ENCODE peak calls at places on chromosome 6, in ten cellular contexts. D, M, U, R, F, J, K, E, T and L are unnamed samples.

GRCh38 chr6:2209226-2209809 is 36.1 kb downstream of the GMDS start:
- DNase-seq in D (peak; percentile 36), M (peak; percentile 54), U (peak; percentile 34), R (peak; percentile 81), F (peak; percentile 87), J (peak; percentile 70), K (peak; percentile 82), E (peak; percentile 22), T (peak; percentile 66), L (no peak)

GRCh38 chr6:1708820-1709612 is 99.3 kb downstream of the FOXC1 start:
- DNase-seq in D (no peak), M (no peak), U (no peak), R (no peak), F (no peak), J (no peak), K (no peak), E (no peak), T (no peak), L (no peak)

GRCh38 chr6:15962449-15962764 is 166.5 kb upstream of the MYLIP start:
- DNase-seq in D (peak; percentile 73), M (no peak), U (peak; percentile 96), R (no peak), F (no peak), J (no peak), K (peak; percentile 85), E (peak; percentile 81), T (peak; percentile 23), L (no peak)

GRCh38 chr6:63790334-63790733 is 154.7 kb downstream of the PHF3 start:
- DNase-seq in D (no peak), M (no peak), U (no peak), R (no peak), F (no peak), J (no peak), K (peak; percentile 22), E (no peak), T (no peak), L (no peak)

GRCh38 chr6:20020526-20020925 is 183.4 kb downstream of the ID4 start:
- DNase-seq in D (no peak), M (no peak), U (no peak), R (no peak), F (no peak), J (no peak), K (no peak), E (no peak), T (no peak), L (no peak)

GRCh38 chr6:73585566-73586415 is 65.0 kb upstream of the EEF1A1 start:
- DNase-seq in D (peak; percentile 80), M (no peak), U (peak; percentile 85), R (peak; percentile 48), F (peak; percentile 77), J (peak; percentile 44), K (peak; percentile 84), E (peak; percentile 82), T (peak; percentile 15), L (peak; percentile 31)

GRCh38 chr6:167244991-167245390 is 46.1 kb upstream of the UNC93A start:
- DNase-seq in D (no peak), M (no peak), U (no peak), R (peak; percentile 70), F (no peak), J (no peak), K (no peak), E (no peak), T (no peak), L (no peak)

GRCh38 chr6:28648035-28648877 is 122.6 kb downstream of the GPX5 start:
- DNase-seq in D (peak; percentile 83), M (peak; percentile 44), U (peak; percentile 79), R (peak; percentile 73), F (peak; percentile 17), J (no peak), K (peak; percentile 90), E (peak; percentile 82), T (peak; percentile 74), L (no peak)

GRCh38 chr6:111248789-111249188 is 161.5 kb downstream of the SLC16A10 start:
- DNase-seq in D (no peak), M (no peak), U (no peak), R (no peak), F (no peak), J (no peak), K (no peak), E (no peak), T (no peak), L (no peak)

GRCh38 chr6:160428069-160428430 is 79.9 kb downstream of the SLC22A3 start:
- DNase-seq in D (peak; percentile 77), M (no peak), U (peak; percentile 94), R (no peak), F (no peak), J (peak; percentile 83), K (no peak), E (no peak), T (no peak), L (no peak)

GRCh38 chr6:19297880-19298279 is 539.3 kb upstream of the ID4 start:
- DNase-seq in D (no peak), M (no peak), U (no peak), R (peak; percentile 42), F (no peak), J (no peak), K (no peak), E (no peak), T (no peak), L (no peak)

GRCh38 chr6:3294921-3295871 is 36.4 kb downstream of the PSMG4 start:
- DNase-seq in D (no peak), M (no peak), U (no peak), R (no peak), F (peak; percentile 29), J (no peak), K (no peak), E (no peak), T (no peak), L (no peak)
- TF ChIP-seq CTCF in D (no peak), M (peak; percentile 23), U (no peak), R (peak; percentile 59), F (no peak), J (no peak), K (no peak), E (no peak), T (no peak), L (no peak)

DNA sequence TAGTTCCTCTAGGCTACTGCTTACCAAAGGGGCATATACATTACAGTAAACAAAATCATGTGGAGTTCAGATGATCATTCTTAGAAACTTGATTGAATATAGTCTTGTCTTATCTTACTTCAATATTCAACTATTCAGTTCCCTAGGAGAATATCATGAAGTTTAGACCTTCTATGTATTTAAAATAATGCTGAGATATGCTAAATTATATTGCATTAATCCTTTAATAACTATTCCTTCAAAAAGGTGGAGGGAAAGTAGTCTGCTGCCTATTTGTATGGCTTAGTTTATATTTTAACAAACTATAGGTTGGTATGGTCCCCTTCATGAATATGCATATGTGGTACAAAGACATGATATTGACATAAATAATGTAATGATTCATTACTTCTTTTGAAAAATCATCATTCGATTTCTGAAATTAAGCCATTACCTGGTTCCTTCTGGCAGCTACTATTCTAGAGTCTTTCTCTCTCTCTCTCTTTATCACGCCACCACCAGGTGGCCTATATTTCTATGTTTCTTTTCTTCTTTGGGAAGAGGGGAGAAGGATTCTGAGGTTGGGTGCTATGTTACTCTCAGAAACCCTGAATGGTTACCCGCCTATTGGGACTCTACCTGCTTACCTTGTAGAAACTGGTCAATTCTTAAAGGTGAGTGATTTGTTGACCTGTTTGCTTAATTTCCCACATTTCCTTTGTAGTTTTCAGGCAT is 855.8 kb downstream of the HACE1 start:
- DNase-seq in D (no peak), M (no peak), U (no peak), R (no peak), F (no peak), J (no peak), K (no peak), E (no peak), T (no peak), L (no peak)
- TF ChIP-seq CTCF in D (no peak), M (no peak), U (peak; percentile 8), R (peak; percentile 60), F (no peak), J (no peak), K (no peak), E (no peak), T (no peak), L (no peak)

DNA sequence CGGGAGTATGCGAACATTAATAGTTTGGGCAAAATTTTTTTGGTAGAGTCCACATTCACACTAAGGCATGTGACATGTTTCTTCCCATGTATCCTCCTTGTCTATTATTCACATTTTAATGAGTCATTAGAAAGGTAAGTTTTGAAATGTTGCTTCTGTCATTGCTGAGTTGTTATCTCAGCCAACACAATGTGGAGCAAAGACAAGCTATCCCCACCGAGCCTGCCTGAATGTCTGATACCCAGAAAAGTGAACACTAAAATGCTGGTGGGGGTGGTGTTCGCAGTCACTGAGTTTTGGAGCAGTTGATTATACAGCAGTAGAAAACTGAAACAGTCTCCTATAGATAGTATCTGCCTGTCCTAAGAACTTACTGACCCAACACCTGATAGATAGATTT is 68.3 kb upstream of the ASF1A start:
- DNase-seq in D (no peak), M (no peak), U (no peak), R (no peak), F (no peak), J (no peak), K (no peak), E (no peak), T (no peak), L (no peak)
- TF ChIP-seq CTCF in D (no peak), M (no peak), U (no peak), R (no peak), F (no peak), J (no peak), K (no peak), E (no peak), T (no peak), L (no peak)

DNA sequence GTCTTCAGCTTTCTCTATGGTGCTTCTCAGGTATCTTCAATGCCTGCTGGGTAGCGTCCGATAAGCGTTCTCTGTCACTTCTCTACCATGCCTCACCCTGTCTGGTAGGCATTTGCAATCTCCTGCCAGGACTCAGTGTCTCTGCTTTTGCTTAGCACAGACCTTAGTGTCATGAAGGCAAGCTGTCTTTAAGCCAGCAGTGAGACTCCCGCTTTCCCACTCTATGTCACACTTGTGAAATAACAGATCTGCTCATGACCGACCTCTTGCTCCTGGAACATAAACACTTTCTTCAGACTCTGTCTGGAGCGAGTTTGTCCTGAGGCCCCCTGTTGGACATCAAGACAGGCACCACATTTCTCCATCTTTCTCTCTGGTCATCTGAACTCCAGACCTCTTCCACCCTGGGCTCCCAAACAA is 17.0 kb downstream of the ADGRB3 start:
- DNase-seq in D (no peak), M (no peak), U (no peak), R (no peak), F (no peak), J (no peak), K (no peak), E (no peak), T (no peak), L (no peak)
- TF ChIP-seq CTCF in D (no peak), M (peak; percentile 30), U (no peak), R (peak; percentile 44), F (no peak), J (no peak), K (no peak), E (peak; percentile 17), T (peak; percentile 8), L (no peak)